ENCODE peak calls at places on chromosomes 6 and 20, in nine cellular contexts. V is RWPE1, T is hepatocyte, E is ovary, S is A549, R is adrenal gland, Z is psoas muscle, W is breast epithelium, I is HCT116. Q is an unnamed sample.

GRCh38 chr6:117448732-117449131 is 23.0 kb upstream of the ROS1 start:
- DNase-seq in I (no peak), E (no peak), V (peak), S (peak), T (peak), W (no peak), R (no peak), Z (no peak), Q (no peak)

GRCh38 chr6:169233181-169233580 is 20.5 kb downstream of the THBS2 start:
- DNase-seq in W (no peak), Z (no peak), I (no peak), E (no peak), R (peak), T (no peak), V (no peak), S (no peak), Q (no peak)

GRCh38 chr6:20644667-20645370 is 110.6 kb downstream of the CDKAL1 start:
- DNase-seq in E (no peak), T (no peak), I (no peak), W (no peak), R (no peak), Z (no peak), V (no peak), S (no peak), Q (no peak)

GRCh38 chr6:150977276-150977675 is 111.8 kb downstream of the MTHFD1L start:
- DNase-seq in S (no peak), R (no peak), V (no peak), T (no peak), W (no peak), Z (no peak), I (no peak), E (no peak), Q (no peak)

GRCh38 chr6:106519460-106520394 is 109.6 kb downstream of the RTN4IP1 start:
- DNase-seq in E (no peak), T (peak), S (peak), R (peak), V (peak), Z (no peak), W (no peak), I (peak), Q (no peak)

GRCh38 chr20:5691918-5692618 is 58.1 kb upstream of the SHLD1 start:
- DNase-seq in R (no peak), T (no peak), I (no peak), E (no peak), S (no peak), V (no peak), Z (no peak), W (no peak), Q (no peak)

GRCh38 chr20:32390999-32391398 is 32.9 kb downstream of the ASXL1 start:
- DNase-seq in T (no peak), S (no peak), V (no peak), W (no peak), Z (no peak), R (no peak), E (no peak), I (no peak), Q (no peak)

GRCh38 chr20:12056836-12057235 is 139.1 kb downstream of the BTBD3 start:
- DNase-seq in T (peak), V (no peak), Z (no peak), E (no peak), S (no peak), R (no peak), W (no peak), I (no peak), Q (peak)

GRCh38 chr6:42762950-42763349 is 17.0 kb upstream of the TBCC start:
- DNase-seq in S (no peak), Z (no peak), E (no peak), I (no peak), T (no peak), R (no peak), V (no peak), W (no peak), Q (no peak)

GRCh38 chr6:88577461-88577860 is 386.0 kb downstream of the RNGTT start:
- DNase-seq in T (no peak), V (no peak), W (no peak), I (no peak), S (no peak), E (no peak), R (no peak), Z (no peak), Q (no peak)

GRCh38 chr20:32807706-32808105 is 12.0 kb upstream of the MAPRE1 start:
- DNase-seq in R (no peak), Z (no peak), V (no peak), E (no peak), W (no peak), S (no peak), I (no peak), T (no peak), Q (no peak)

GRCh38 chr6:138036111-138036510 is 71.1 kb downstream of the PERP start:
- DNase-seq in V (peak), E (no peak), R (no peak), I (peak), Z (no peak), T (peak), W (no peak), S (no peak), Q (no peak)

GRCh38 chr6:150169609-150170008 is 26.8 kb downstream of the PPP1R14C start:
- DNase-seq in E (no peak), T (no peak), V (peak), W (no peak), Z (no peak), R (no peak), I (peak), S (no peak), Q (no peak)

GRCh38 chr6:166540631-166541331 is 45.7 kb downstream of the RAMACL start:
- DNase-seq in W (no peak), I (no peak), R (no peak), E (no peak), V (peak), S (no peak), T (no peak), Z (no peak), Q (no peak)

GRCh38 chr20:12970372-12970821 is 38.4 kb upstream of the SPTLC3 start:
- DNase-seq in S (peak), W (no peak), I (no peak), E (no peak), Z (no peak), R (peak), T (peak), V (peak), Q (peak)

GRCh38 chr20:46013826-46014516 is 5.3 kb downstream of the MMP9 start:
- DNase-seq in W (no peak), I (peak), Z (peak), S (peak), V (peak), R (peak), T (peak), E (peak), Q (peak)

GRCh38 chr6:135739288-135739687 is 112.2 kb upstream of the PDE7B start:
- DNase-seq in Z (no peak), I (no peak), S (no peak), V (no peak), R (no peak), W (no peak), E (no peak), T (no peak), Q (no peak)

GRCh38 chr6:117272032-117272866 is 6.9 kb downstream of the VGLL2 start:
- DNase-seq in I (no peak), W (no peak), Z (no peak), R (no peak), T (no peak), S (no peak), V (no peak), E (no peak), Q (no peak)

GRCh38 chr20:59564171-59564570 is 40.2 kb upstream of the PHACTR3 start:
- DNase-seq in V (no peak), W (no peak), R (no peak), E (no peak), T (no peak), Z (no peak), I (no peak), S (no peak), Q (no peak)

GRCh38 chr6:147222160-147222838 is 18.1 kb downstream of the STXBP5 start:
- DNase-seq in W (no peak), I (no peak), E (no peak), S (peak), R (no peak), Z (no peak), T (peak), V (peak), Q (no peak)

GRCh38 chr6:170046786-170047626 is 243.9 kb downstream of the DLL1 start:
- DNase-seq in E (peak), W (no peak), S (no peak), I (no peak), T (no peak), R (peak), V (no peak), Z (no peak), Q (no peak)

GRCh38 chr20:56316051-56316450 is 42.7 kb upstream of the FAM210B start:
- DNase-seq in E (no peak), I (no peak), V (no peak), T (no peak), Z (no peak), R (no peak), S (no peak), W (no peak), Q (no peak)

GRCh38 chr6:75852721-75853120 is 103.7 kb downstream of the MYO6 start:
- DNase-seq in Z (no peak), S (peak), T (peak), I (no peak), E (no peak), W (no peak), R (no peak), V (no peak), Q (no peak)

GRCh38 chr6:166558156-166559025 is 28.1 kb downstream of the RAMACL start:
- DNase-seq in R (no peak), T (no peak), S (no peak), I (no peak), Z (no peak), W (no peak), E (no peak), V (no peak), Q (no peak)

GRCh38 chr6:150813319-150813992 is 52.0 kb upstream of the MTHFD1L start:
- DNase-seq in I (peak), T (peak), V (peak), Z (no peak), R (no peak), W (peak), S (peak), E (no peak), Q (peak)

GRCh38 chr20:64149809-64150560 is 14.3 kb upstream of the MYT1 start:
- DNase-seq in S (no peak), Z (no peak), W (no peak), R (no peak), I (no peak), E (no peak), V (no peak), T (no peak), Q (no peak)

GRCh38 chr20:46035713-46036112 is 6.7 kb downstream of the SLC12A5 start:
- DNase-seq in T (no peak), S (no peak), R (no peak), I (no peak), E (no peak), Z (no peak), V (no peak), W (no peak), Q (no peak)

GRCh38 chr20:39263076-39263475 is 300.9 kb downstream of the DHX35 start:
- DNase-seq in Z (no peak), E (no peak), S (no peak), R (no peak), V (no peak), I (no peak), T (no peak), W (no peak), Q (no peak)

GRCh38 chr6:118902731-118903130 is 8.8 kb downstream of the ASF1A start:
- DNase-seq in W (no peak), Z (no peak), S (no peak), R (no peak), E (no peak), V (no peak), T (no peak), I (no peak), Q (no peak)

GRCh38 chr6:112622036-112622435 is 274.9 kb downstream of the RFPL4B start:
- DNase-seq in W (no peak), S (no peak), R (no peak), I (no peak), V (no peak), E (no peak), T (no peak), Z (no peak), Q (no peak)

GRCh38 chr6:2738373-2738979 is 12.2 kb downstream of the MYLK4 start:
- DNase-seq in V (peak), Z (no peak), W (no peak), E (no peak), S (peak), R (peak), T (peak), I (peak), Q (peak)

GRCh38 chr20:46931699-46932098 is 37.1 kb downstream of the EYA2 start:
- DNase-seq in Z (peak), R (no peak), I (no peak), V (no peak), W (no peak), S (no peak), T (no peak), E (no peak), Q (peak)

GRCh38 chr6:72822691-72823090 is 200.8 kb downstream of the KCNQ5 start:
- DNase-seq in E (no peak), V (no peak), I (no peak), T (no peak), W (no peak), Z (no peak), S (no peak), R (no peak), Q (no peak)

GRCh38 chr6:163745566-163746400 is 331.3 kb downstream of the QKI start:
- DNase-seq in R (no peak), T (peak), V (peak), S (peak), W (no peak), I (no peak), Z (peak), E (no peak), Q (no peak)

GRCh38 chr20:32231847-32232246 is 24.2 kb downstream of the POFUT1 start:
- DNase-seq in Z (no peak), S (no peak), V (no peak), E (no peak), R (no peak), I (no peak), T (peak), W (no peak), Q (no peak)

GRCh38 chr6:128474481-128474880 is 45.9 kb downstream of the PTPRK start:
- DNase-seq in S (no peak), I (no peak), Z (no peak), R (no peak), W (no peak), V (no peak), E (no peak), T (no peak), Q (no peak)

GRCh38 chr6:128474933-128475332 is 45.5 kb downstream of the PTPRK start:
- DNase-seq in T (no peak), W (no peak), S (no peak), I (no peak), V (no peak), R (no peak), Z (no peak), E (no peak), Q (no peak)

DNA sequence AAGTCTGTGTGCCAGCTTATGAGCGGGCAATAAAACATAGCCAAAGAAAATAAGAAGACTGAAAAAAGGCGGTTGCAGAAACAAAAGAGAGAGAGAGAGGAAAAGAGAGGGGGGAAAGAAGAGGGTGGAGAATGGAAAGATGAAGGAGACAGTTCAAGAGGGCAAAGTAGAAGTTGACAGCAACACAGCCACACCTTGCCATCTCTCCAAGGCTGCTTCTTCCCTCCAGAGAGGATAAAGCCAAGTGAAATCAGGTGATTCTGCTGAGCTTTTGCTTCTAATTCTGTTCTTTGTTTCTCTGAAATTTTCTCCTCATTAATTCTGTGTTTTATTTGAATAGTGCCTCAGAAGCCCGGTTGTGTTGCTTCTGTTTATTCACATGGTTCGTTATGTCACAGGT is 48.5 kb downstream of the PTPRK start:
- DNase-seq in I (no peak), W (no peak), R (no peak), S (no peak), Z (no peak), E (no peak), T (no peak), V (no peak), Q (no peak)
- TF ChIP-seq CTCF in I (no peak), W (no peak), R (no peak), S (no peak), Z (no peak), E (no peak), T (no peak), V (no peak), Q (no peak)

GRCh38 chr20:61252601-61253263 is 671 bp downstream of the CDH4 start:
- DNase-seq in S (peak), Z (no peak), W (no peak), I (no peak), T (peak), V (peak), E (no peak), R (no peak), Q (no peak)
- H3K27ac ChIP-seq in S (peak), Z (no peak), W (no peak), I (no peak), T (no peak), V (no peak), E (no peak), R (no peak), Q (no peak)

GRCh38 chr6:97669191-97669651 is 386.2 kb upstream of the MMS22L start:
- DNase-seq in E (no peak), R (no peak), V (no peak), I (no peak), Z (no peak), T (peak), W (no peak), S (no peak), Q (peak)

GRCh38 chr6:97668716-97669115 is 385.7 kb upstream of the MMS22L start:
- DNase-seq in S (no peak), W (no peak), R (no peak), E (no peak), V (no peak), I (no peak), T (no peak), Z (no peak), Q (peak)

GRCh38 chr6:97663252-97663651 is 380.2 kb upstream of the MMS22L start:
- DNase-seq in W (no peak), Z (no peak), T (no peak), E (no peak), S (no peak), V (no peak), R (no peak), I (no peak), Q (no peak)

GRCh38 chr6:97666889-97667288 is 383.9 kb upstream of the MMS22L start:
- DNase-seq in R (no peak), T (no peak), W (no peak), E (no peak), S (no peak), V (no peak), I (no peak), Z (no peak), Q (no peak)

GRCh38 chr6:97665410-97665809 is 382.4 kb upstream of the MMS22L start:
- DNase-seq in I (no peak), S (no peak), R (no peak), E (no peak), Z (no peak), V (no peak), W (no peak), T (no peak), Q (no peak)
- TF ChIP-seq CTCF in I (no peak), S (no peak), R (no peak), E (no peak), Z (no peak), V (no peak), W (no peak), T (no peak), Q (no peak)

DNA sequence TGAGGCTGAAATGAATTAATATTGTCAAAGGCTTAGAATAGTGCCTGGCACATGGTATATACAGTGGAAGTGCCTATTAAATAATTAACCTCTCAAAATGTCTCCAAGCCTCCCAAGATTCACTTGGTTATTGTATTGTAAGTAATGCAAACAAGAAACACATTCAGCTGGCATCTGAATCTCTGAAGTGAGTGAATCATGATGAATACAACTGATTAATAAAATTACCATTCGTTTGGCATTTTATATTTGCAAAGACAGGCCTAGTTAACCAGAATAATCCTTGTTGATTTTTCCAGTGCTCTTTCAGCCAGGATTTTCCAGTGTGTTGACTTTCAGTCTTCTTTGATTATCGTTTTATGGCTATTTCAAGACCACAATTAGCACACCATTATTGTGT is 20.4 kb downstream of the SLC22A2 start:
- DNase-seq in T (no peak), V (no peak), R (no peak), I (no peak), E (no peak), S (no peak), Z (no peak), W (no peak), Q (no peak)
- H3K27ac ChIP-seq in T (peak), V (no peak), R (no peak), I (no peak), E (no peak), S (peak), Z (no peak), W (no peak), Q (no peak)

DNA sequence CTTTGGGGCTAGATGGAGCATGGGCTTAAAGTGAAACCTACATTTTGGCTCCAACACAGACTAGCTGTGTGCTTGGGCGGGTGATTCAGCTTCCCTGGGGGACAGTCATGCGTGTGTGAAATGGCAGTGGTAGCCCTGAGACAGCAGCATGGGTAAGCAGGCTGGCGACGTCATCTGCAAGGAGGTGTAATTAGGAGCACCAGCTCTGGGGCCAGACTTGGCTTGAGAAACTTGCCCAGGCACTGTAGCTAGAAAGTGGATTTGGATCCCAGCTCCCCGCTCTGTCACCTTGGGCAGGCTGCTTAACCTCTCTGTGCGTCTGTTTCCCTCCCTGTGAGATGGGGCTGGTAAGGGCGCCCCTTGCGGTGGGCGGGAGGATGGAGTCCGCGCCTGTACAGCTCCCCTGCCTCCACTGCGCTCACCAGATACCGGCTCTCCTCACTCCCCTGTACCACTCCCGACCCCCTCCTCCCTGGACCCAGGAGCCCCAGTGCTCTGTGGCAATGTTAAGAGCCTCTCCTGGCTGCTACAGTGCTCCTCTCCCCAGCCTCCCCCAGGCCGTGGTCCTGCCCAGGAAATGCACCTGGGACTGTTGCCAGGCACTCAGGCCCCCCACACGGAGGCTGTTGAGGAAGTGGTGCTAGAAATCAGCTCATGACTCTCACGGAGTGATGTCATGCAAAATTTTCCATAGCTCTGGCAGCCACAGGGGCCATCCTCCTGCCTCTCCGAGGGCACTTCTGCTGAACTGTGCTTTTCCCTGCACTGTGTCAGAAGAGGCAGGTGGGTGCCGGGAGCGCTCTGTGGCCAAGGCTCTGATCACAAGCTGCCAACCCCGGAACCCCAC is 44.6 kb downstream of the SYNJ2 start:
- DNase-seq in S (peak), I (no peak), T (peak), R (peak), W (peak), E (peak), V (peak), Z (peak), Q (no peak)
- TF ChIP-seq CTCF in S (peak), I (peak), T (peak), R (peak), W (peak), E (no peak), V (no peak), Z (peak), Q (no peak)

GRCh38 chr6:16690244-16691142 is 70.8 kb downstream of the ATXN1 start:
- DNase-seq in I (no peak), T (no peak), E (no peak), S (peak), R (no peak), W (no peak), V (no peak), Z (no peak), Q (no peak)
- H3K27ac ChIP-seq in I (no peak), T (peak), E (no peak), S (peak), R (no peak), W (no peak), V (peak), Z (peak), Q (no peak)

GRCh38 chr6:50185006-50185405 is 135.3 kb upstream of the DEFB112 start:
- DNase-seq in I (no peak), Z (no peak), R (no peak), V (no peak), E (no peak), S (peak), T (peak), W (no peak), Q (peak)
- TF ChIP-seq CTCF in I (peak), Z (peak), R (peak), V (no peak), E (no peak), S (no peak), T (peak), W (no peak), Q (peak)

Q was measured in WERI-Rb-1.